ENCODE peak calls at places on chromosome 2, in seven cellular contexts. W is gastrocnemius medialis, G is A549, F is bronchial epithelial cell, L is cardiac fibroblast, Q is DND-41, Y is vagina. K is an unnamed sample.

GRCh38 chr2:8680931-8681760 is 710 bp upstream of the ID2 start:
- DNase-seq in Q (peak; percentile 69), G (no peak), W (no peak), F (peak; percentile 58), L (peak; percentile 75), Y (peak; percentile 70), K (peak; percentile 69)

GRCh38 chr2:68799138-68799537 is 64.5 kb downstream of the ARHGAP25 start:
- DNase-seq in W (no peak), Q (no peak), G (no peak), Y (no peak), L (no peak), F (peak; percentile 72), K (peak; percentile 81)

GRCh38 chr2:128654404-128654803 is 335.7 kb upstream of the HS6ST1 start:
- DNase-seq in G (no peak), Y (no peak), F (no peak), L (no peak), Q (no peak), W (peak; percentile 9), K (no peak)

GRCh38 chr2:96499061-96499960 is 5.8 kb downstream of the NEURL3 start:
- DNase-seq in F (no peak), L (no peak), W (no peak), G (no peak), Q (no peak), Y (no peak), K (no peak)

GRCh38 chr2:24878341-24878740 is 41.7 kb downstream of the ADCY3 start:
- DNase-seq in Y (no peak), Q (no peak), G (no peak), L (peak; percentile 52), W (no peak), F (no peak), K (no peak)

GRCh38 chr2:181457121-181457740 is at the start of gene ITGA4:
- DNase-seq in Y (no peak), L (peak; percentile 79), W (peak; percentile 2), G (peak; percentile 36), Q (peak; percentile 86), F (peak; percentile 37), K (peak; percentile 61)

GRCh38 chr2:223549215-223549614 is 52.9 kb downstream of the SCG2 start:
- DNase-seq in F (peak; percentile 91), W (no peak), G (peak; percentile 49), Q (no peak), Y (no peak), L (peak; percentile 78), K (peak; percentile 89)

GRCh38 chr2:80238692-80239469 is 65.7 kb downstream of the LRRTM1 start:
- DNase-seq in G (peak; percentile 5), Q (peak; percentile 10), L (peak; percentile 29), W (no peak), Y (no peak), F (no peak), K (peak; percentile 21)

GRCh38 chr2:172416447-172417058 is 10.8 kb upstream of the ITGA6 start:
- DNase-seq in Y (no peak), Q (no peak), G (no peak), W (no peak), L (no peak), F (no peak), K (no peak)

GRCh38 chr2:216970369-216970915 is 110.6 kb upstream of the TNP1 start:
- DNase-seq in Y (no peak), Q (no peak), W (no peak), L (no peak), G (no peak), F (no peak), K (no peak)

GRCh38 chr2:96551605-96552283 is 15.2 kb downstream of the ARID5A start:
- DNase-seq in Q (no peak), F (no peak), W (no peak), Y (peak; percentile 92), G (no peak), L (no peak), K (no peak)

GRCh38 chr2:219104107-219105050 is 43.7 kb upstream of the IHH start:
- DNase-seq in W (no peak), L (peak; percentile 57), Y (no peak), G (peak; percentile 28), Q (peak; percentile 12), F (peak; percentile 49), K (peak; percentile 49)

DNA sequence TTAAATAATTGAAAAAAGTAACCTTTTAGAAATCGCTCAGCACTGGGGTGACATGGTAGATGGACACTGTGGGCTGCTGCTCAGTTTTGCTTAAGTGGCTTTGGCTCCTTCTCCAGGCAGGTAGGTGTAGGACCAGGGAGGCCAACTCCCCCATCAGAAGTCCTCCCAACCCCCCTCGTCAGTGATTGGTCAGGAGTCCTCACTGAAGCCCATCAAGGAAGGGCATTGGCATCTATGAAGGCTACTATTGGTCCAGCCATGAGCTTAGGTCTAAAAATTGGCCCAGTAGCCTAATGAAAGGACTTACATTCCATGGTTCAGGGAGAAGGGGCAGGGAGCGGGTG is 34.7 kb downstream of the ST3GAL5 start:
- DNase-seq in Q (peak; percentile 21), Y (no peak), F (no peak), L (no peak), W (no peak), G (no peak), K (no peak)
- H3K4me3 ChIP-seq in Q (peak overlapping the region; percentile 38), Y (no peak overlapping the region), F (no peak overlapping the region), L (no peak overlapping the region), W (no peak overlapping the region), G (no peak overlapping the region), K (no peak overlapping the region)

DNA sequence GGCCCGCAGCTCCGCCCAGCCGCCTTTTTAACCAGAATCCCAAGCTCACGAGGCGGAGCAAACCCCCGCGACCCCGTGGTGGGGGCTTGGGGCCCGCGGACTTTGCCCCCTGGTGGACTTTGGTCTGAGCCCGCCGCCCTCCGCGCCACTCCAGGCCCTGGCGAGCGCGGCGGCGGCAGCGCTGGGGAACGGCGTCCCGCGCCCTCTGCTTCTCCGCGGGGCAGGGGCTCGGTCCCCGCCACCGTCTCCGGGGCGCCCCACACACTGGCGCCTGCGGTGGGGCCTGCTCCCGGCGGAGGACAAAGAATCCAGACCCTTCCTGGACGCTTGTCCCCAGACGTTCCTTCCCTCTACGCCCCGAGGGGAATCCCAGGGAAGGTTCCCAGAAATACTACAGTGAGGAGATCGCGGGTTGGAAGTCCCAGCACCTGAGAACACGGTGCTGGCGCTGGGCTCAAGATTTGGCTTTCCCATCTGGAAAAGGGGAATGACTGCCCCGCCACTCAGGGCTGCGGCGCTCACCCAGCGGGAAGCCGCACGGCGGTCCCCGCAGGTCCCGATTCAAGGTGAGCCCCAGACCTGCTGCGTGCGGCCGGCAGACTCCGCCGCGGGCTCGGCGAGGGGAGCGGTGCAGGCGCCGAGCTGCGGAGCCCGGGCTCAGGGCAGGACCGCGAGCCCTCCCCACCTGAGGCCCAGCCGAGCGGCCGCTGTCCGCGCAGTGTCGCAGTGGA is at the start of gene HAAO:
- DNase-seq in G (no peak), F (no peak), Q (no peak), Y (no peak), W (no peak), L (no peak), K (peak; percentile 17)
- TF ChIP-seq CTCF in G (no peak), F (peak; percentile 11), Q (no peak), Y (no peak), W (no peak), L (no peak), K (no peak)

GRCh38 chr2:31324000-31324633 is 90.2 kb downstream of the EHD3 start:
- DNase-seq in Q (no peak), Y (no peak), F (peak; percentile 74), W (no peak), L (peak; percentile 12), G (no peak), K (peak; percentile 48)
- H3K4me3 ChIP-seq in Q (peak overlapping the region; percentile 26), Y (peak overlapping the region; percentile 22), F (peak overlapping the region; percentile 18), W (peak overlapping the region; percentile 14), L (no peak overlapping the region), G (peak overlapping the region; percentile 26), K (peak overlapping the region; percentile 20)

GRCh38 chr2:118278046-118278445 is 189.8 kb downstream of the INSIG2 start:
- DNase-seq in W (no peak), L (no peak), Y (no peak), F (no peak), Q (no peak), G (no peak), K (no peak)
- TF ChIP-seq CTCF in W (peak; percentile 15), L (no peak), Y (no peak), F (no peak), Q (no peak), G (no peak), K (no peak)

DNA sequence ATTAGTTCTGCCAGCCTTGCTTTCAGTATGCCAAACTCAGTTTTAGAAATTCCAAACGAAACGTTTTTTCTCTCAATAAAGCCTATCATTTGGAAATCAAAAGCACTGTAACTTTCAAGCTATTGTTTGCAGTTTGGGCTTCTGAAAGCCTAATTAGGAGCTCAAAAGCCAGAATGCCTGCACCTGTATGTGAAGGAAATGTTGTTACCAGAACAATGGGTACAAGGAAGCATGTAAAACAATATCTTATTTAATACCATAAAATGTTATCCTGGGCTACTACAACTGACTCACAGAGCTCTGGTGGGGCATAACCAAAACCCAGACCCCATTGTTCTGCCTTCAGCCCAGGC is 12.6 kb upstream of the GULP1 start:
- DNase-seq in F (no peak), Q (no peak), G (no peak), W (no peak), L (no peak), Y (no peak), K (no peak)
- H3K4me3 ChIP-seq in F (no peak overlapping the region), Q (no peak overlapping the region), G (no peak overlapping the region), W (no peak overlapping the region), L (no peak overlapping the region), Y (no peak overlapping the region), K (no peak overlapping the region)

GRCh38 chr2:49332415-49332814 is 178.1 kb upstream of the FSHR start:
- DNase-seq in Y (no peak), F (no peak), Q (no peak), G (no peak), L (peak; percentile 10), W (no peak), K (no peak)
- TF ChIP-seq CTCF in Y (no peak), F (no peak), Q (no peak), G (no peak), L (no peak), W (no peak), K (no peak)

GRCh38 chr2:171141320-171141719 is 19.4 kb downstream of the TLK1 start:
- DNase-seq in F (no peak), G (no peak), Q (no peak), L (peak; percentile 26), W (no peak), Y (no peak), K (no peak)

GRCh38 chr2:171139860-171140259 is 20.8 kb downstream of the TLK1 start:
- DNase-seq in Y (no peak), L (no peak), F (no peak), Q (no peak), W (no peak), G (no peak), K (no peak)

GRCh38 chr2:171132086-171132485 is 28.6 kb downstream of the TLK1 start:
- DNase-seq in G (no peak), L (no peak), Y (no peak), F (no peak), W (no peak), Q (no peak), K (no peak)

GRCh38 chr2:171134624-171135230 is 26.0 kb downstream of the TLK1 start:
- DNase-seq in L (no peak), Y (no peak), Q (no peak), G (no peak), F (no peak), W (no peak), K (no peak)

GRCh38 chr2:171136024-171136423 is 24.7 kb downstream of the TLK1 start:
- DNase-seq in F (no peak), G (no peak), Q (no peak), Y (no peak), L (no peak), W (no peak), K (no peak)
- H3K4me3 ChIP-seq in F (no peak overlapping the region), G (no peak overlapping the region), Q (no peak overlapping the region), Y (no peak overlapping the region), L (no peak overlapping the region), W (no peak overlapping the region), K (no peak overlapping the region)

GRCh38 chr2:26605195-26605968 is 35.8 kb downstream of the CIB4 start:
- DNase-seq in L (peak; percentile 67), G (peak; percentile 73), Q (peak; percentile 48), F (peak; percentile 58), W (no peak), Y (peak; percentile 94), K (peak; percentile 70)
- TF ChIP-seq CTCF in L (peak; percentile 89), G (peak; percentile 97), Q (peak; percentile 84), F (peak; percentile 79), W (peak; percentile 81), Y (peak; percentile 88), K (peak; percentile 98)

K was measured in epithelial cell of esophagus.